ENCODE peak calls at places on chromosomes 2 and 18, in six cellular contexts. V, M, U, L, A and R are unnamed samples.

GRCh38 chr2:257429-257828 is 6.4 kb downstream of the SH3YL1 start:
- DNase-seq in A (no peak), L (no peak), V (no peak), U (no peak), M (no peak), R (no peak)

GRCh38 chr2:220282221-220282620 is 654.8 kb downstream of the SLC4A3 start:
- DNase-seq in V (no peak), A (no peak), M (peak; percentile 6), U (no peak), L (no peak), R (no peak)

GRCh38 chr2:97858442-97858841 is 137.3 kb downstream of the TMEM131 start:
- DNase-seq in V (no peak), M (no peak), U (no peak), L (no peak), A (peak; percentile 5), R (no peak)

GRCh38 chr2:75424936-75425619 is 135.7 kb downstream of the EVA1A start:
- DNase-seq in U (no peak), M (no peak), V (no peak), A (no peak), L (no peak), R (no peak)

GRCh38 chr2:201644001-201644400 is 698 bp upstream of the TMEM237 start:
- DNase-seq in A (no peak), U (no peak), L (peak; percentile 62), V (no peak), M (no peak), R (no peak)

GRCh38 chr2:113175736-113176695 is 2.2 kb downstream of the PSD4 start:
- DNase-seq in V (no peak), A (no peak), M (no peak), L (no peak), U (peak; percentile 53), R (no peak)

GRCh38 chr2:77512521-77512920 is 9.7 kb downstream of the LRRTM4 start:
- DNase-seq in M (no peak), U (no peak), A (no peak), L (no peak), V (no peak), R (no peak)

GRCh38 chr18:65091737-65092329 is 659.0 kb upstream of the CDH7 start:
- DNase-seq in U (no peak), V (no peak), A (peak; percentile 65), L (no peak), M (peak; percentile 64), R (no peak)

GRCh38 chr2:25822190-25823117 is 55.8 kb downstream of the ASXL2 start:
- DNase-seq in U (peak; percentile 32), M (peak; percentile 26), V (no peak), A (no peak), L (peak; percentile 23), R (peak; percentile 30)

GRCh38 chr2:150570712-150571111 is 83.2 kb upstream of the RND3 start:
- DNase-seq in U (no peak), L (no peak), M (no peak), A (no peak), V (no peak), R (no peak)

GRCh38 chr18:79955302-79956075 is 4.0 kb upstream of the SLC66A2 start:
- DNase-seq in A (no peak), L (no peak), V (no peak), M (no peak), U (peak; percentile 6), R (peak; percentile 23)

GRCh38 chr2:160608525-160609085 is 115.0 kb upstream of the RBMS1 start:
- DNase-seq in A (no peak), U (no peak), V (no peak), M (no peak), L (no peak), R (no peak)

GRCh38 chr2:156125018-156125417 is 207.5 kb downstream of the NR4A2 start:
- DNase-seq in A (peak; percentile 20), M (no peak), V (no peak), U (no peak), L (no peak), R (no peak)

GRCh38 chr18:12005542-12006487 is 24.5 kb downstream of the IMPA2 start:
- DNase-seq in V (no peak), M (peak; percentile 73), U (peak; percentile 59), L (no peak), A (no peak), R (no peak)

GRCh38 chr2:195622966-195623365 is 34.1 kb upstream of the SLC39A10 start:
- DNase-seq in M (no peak), L (no peak), U (no peak), A (no peak), V (no peak), R (no peak)

GRCh38 chr18:74957588-74958224 is 251.2 kb downstream of the PTGR3 start:
- DNase-seq in A (no peak), U (no peak), V (no peak), M (no peak), L (no peak), R (no peak)

GRCh38 chr2:96507957-96508520 is 2.9 kb upstream of the NEURL3 start:
- DNase-seq in L (peak; percentile 55), A (peak; percentile 84), U (peak; percentile 83), M (peak; percentile 87), V (no peak), R (peak; percentile 84)

GRCh38 chr2:79994161-79994560 is 310.4 kb downstream of the LRRTM1 start:
- DNase-seq in A (no peak), V (no peak), M (no peak), L (no peak), U (no peak), R (no peak)

GRCh38 chr2:102139851-102140250 is 2.7 kb upstream of the IL1R1 start:
- DNase-seq in U (no peak), V (no peak), L (no peak), M (no peak), A (no peak), R (no peak)

GRCh38 chr2:101016-101415 is 54.7 kb upstream of the FAM110C start:
- DNase-seq in U (no peak), L (no peak), M (no peak), V (no peak), A (no peak), R (no peak)

GRCh38 chr2:170076189-170076588 is 101.8 kb upstream of the MYO3B start:
- DNase-seq in U (no peak), L (no peak), M (no peak), A (no peak), V (no peak), R (no peak)

GRCh38 chr2:85250045-85250444 is 77.7 kb downstream of the TGOLN2 start:
- DNase-seq in U (no peak), M (no peak), V (no peak), A (no peak), L (no peak), R (no peak)

GRCh38 chr2:122070241-122070731 is 314.8 kb downstream of the TSN start:
- DNase-seq in V (no peak), A (no peak), M (no peak), U (no peak), L (no peak), R (no peak)

GRCh38 chr2:127217470-127218325 is 2.4 kb downstream of the CYP27C1 start:
- DNase-seq in A (no peak), V (no peak), L (no peak), M (no peak), U (no peak), R (no peak)

GRCh38 chr18:6731197-6731596 is 1.7 kb downstream of the ARHGAP28 start:
- DNase-seq in M (peak; percentile 32), A (no peak), U (no peak), L (no peak), V (no peak), R (no peak)

GRCh38 chr18:63162271-63163014 is 157.1 kb downstream of the BCL2 start:
- DNase-seq in A (no peak), L (no peak), V (peak; percentile 8), M (no peak), U (peak; percentile 61), R (peak; percentile 69)

GRCh38 chr18:63511285-63511684 is 30.9 kb upstream of the SERPINB12 start:
- DNase-seq in U (no peak), L (no peak), M (peak; percentile 55), V (no peak), A (peak; percentile 63), R (peak; percentile 43)

GRCh38 chr2:73920577-73921545 is 5.8 kb upstream of the DGUOK start:
- DNase-seq in V (no peak), L (no peak), M (peak; percentile 55), A (peak; percentile 57), U (peak; percentile 53), R (peak; percentile 64)
- TF ChIP-seq CTCF in V (no peak), L (no peak), M (peak; percentile 24), A (peak; percentile 16), U (peak; percentile 38), R (no peak)

DNA sequence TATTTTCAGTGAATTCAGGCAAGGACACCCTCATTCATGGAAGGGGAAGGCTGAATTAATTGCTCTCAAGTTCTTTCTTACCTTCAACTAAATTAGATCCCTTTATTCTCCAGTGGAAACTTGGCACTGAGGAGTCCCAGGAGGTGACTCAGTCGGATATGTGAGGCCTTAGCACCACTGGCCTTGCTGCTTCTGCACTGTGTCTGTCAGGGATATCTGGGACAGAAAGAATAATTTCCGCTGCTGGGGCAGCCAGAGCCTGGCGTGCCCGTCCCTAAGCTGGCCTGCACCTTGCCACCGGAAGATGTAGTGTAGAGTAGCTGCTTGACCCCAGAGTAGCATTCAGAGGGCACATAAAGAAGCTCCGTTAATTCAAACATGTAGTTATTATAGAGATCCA is 53.4 kb downstream of the LIMS1 start:
- DNase-seq in L (no peak), U (no peak), V (no peak), A (no peak), M (peak; percentile 42), R (no peak)
- H3K4me3 ChIP-seq in L (no peak overlapping the region), U (no peak overlapping the region), V (no peak overlapping the region), A (no peak overlapping the region), M (no peak overlapping the region), R (no peak overlapping the region)

GRCh38 chr2:120275617-120276400 is 23.2 kb downstream of the RALB start:
- DNase-seq in A (no peak), U (no peak), V (no peak), M (no peak), L (no peak), R (no peak)
- H3K9me3 ChIP-seq in A (no peaks in the 10 kb centered on the region), U (no peaks in the 10 kb centered on the region), V (no peaks in the 10 kb centered on the region), M (no peaks in the 10 kb centered on the region), L (no peaks in the 10 kb centered on the region), R (no peaks in the 10 kb centered on the region)

GRCh38 chr2:128714861-128715312 is 396.2 kb upstream of the HS6ST1 start:
- DNase-seq in A (peak; percentile 6), M (no peak), L (no peak), V (no peak), U (no peak), R (no peak)
- TF ChIP-seq CTCF in A (peak; percentile 18), M (peak; percentile 20), L (no peak), V (no peak), U (no peak), R (no peak)

DNA sequence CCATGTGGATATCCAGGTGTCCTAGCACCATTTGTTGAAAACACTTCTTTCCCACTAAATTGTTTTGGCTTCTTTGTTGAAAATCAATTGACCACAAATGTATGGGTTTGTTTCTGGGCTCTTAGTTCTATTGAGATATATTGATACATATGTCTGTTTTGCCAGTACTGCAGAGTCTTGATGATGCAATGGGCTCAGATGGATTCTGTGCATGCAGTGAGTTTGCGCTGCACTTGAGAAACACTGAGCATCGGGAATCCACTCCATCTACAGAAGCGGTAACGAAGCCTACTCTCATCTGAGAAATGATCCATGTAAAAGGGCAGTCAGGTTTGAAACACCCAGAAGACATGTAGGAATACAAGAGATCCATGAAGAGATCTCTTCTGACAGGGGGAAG is 21.9 kb upstream of the DNAJC10 start:
- DNase-seq in V (no peak), A (no peak), M (no peak), U (no peak), L (no peak), R (no peak)
- H3K4me3 ChIP-seq in V (no peak overlapping the region), A (no peak overlapping the region), M (no peak overlapping the region), U (no peak overlapping the region), L (no peak overlapping the region), R (no peak overlapping the region)

GRCh38 chr2:15833731-15834130 is 106.6 kb upstream of the MYCN start:
- DNase-seq in U (no peak), A (no peak), L (no peak), V (no peak), M (no peak), R (no peak)
- H3K9me3 ChIP-seq in U (no peaks in the 10 kb centered on the region), A (no peaks in the 10 kb centered on the region), L (no peaks in the 10 kb centered on the region), V (no peaks in the 10 kb centered on the region), M (no peaks in the 10 kb centered on the region), R (no peaks in the 10 kb centered on the region)